ENCODE peak calls at places on chromosome 9, in ten cellular contexts. One of them, this sample, is unnamed.

GRCh38 chr9:91914937-91915336 is 35.1 kb downstream of the ROR2 start:
- DNase-seq in fibroblast of villous mesenchyme: no peak
- DNase-seq in HCT116: no peak
- DNase-seq in adrenal gland: no peak
- DNase-seq in fibroblast of pulmonary artery: no peak
- DNase-seq in PC-9: no peak
- DNase-seq in fibroblast of mammary gland: no peak
- DNase-seq in mucosa of descending colon: no peak
- DNase-seq in HFFc6: no peak
- DNase-seq in B cell: no peak
- DNase-seq in this sample: no peak

GRCh38 chr9:94655739-94656138 is 16.4 kb upstream of the FBP1 start:
- DNase-seq in fibroblast of villous mesenchyme: no peak
- DNase-seq in HCT116: no peak
- DNase-seq in adrenal gland: no peak
- DNase-seq in fibroblast of pulmonary artery: no peak
- DNase-seq in PC-9: no peak
- DNase-seq in fibroblast of mammary gland: no peak
- DNase-seq in mucosa of descending colon: no peak
- DNase-seq in HFFc6: no peak
- DNase-seq in B cell: no peak
- DNase-seq in this sample: no peak

GRCh38 chr9:121498150-121498486 is 1.5 kb downstream of the GGTA1 start:
- DNase-seq in fibroblast of villous mesenchyme: peak
- DNase-seq in HCT116: peak
- DNase-seq in adrenal gland: peak
- DNase-seq in fibroblast of pulmonary artery: peak
- DNase-seq in PC-9: peak
- DNase-seq in fibroblast of mammary gland: peak
- DNase-seq in mucosa of descending colon: peak
- DNase-seq in HFFc6: peak
- DNase-seq in B cell: peak
- DNase-seq in this sample: peak

GRCh38 chr9:28853487-28853886 is 1280.2 kb upstream of the C9orf72 start:
- DNase-seq in fibroblast of villous mesenchyme: no peak
- DNase-seq in HCT116: no peak
- DNase-seq in adrenal gland: no peak
- DNase-seq in fibroblast of pulmonary artery: no peak
- DNase-seq in PC-9: no peak
- DNase-seq in fibroblast of mammary gland: no peak
- DNase-seq in mucosa of descending colon: no peak
- DNase-seq in HFFc6: no peak
- DNase-seq in B cell: no peak
- DNase-seq in this sample: no peak

GRCh38 chr9:26669641-26670040 is 223.0 kb downstream of the CAAP1 start:
- DNase-seq in fibroblast of villous mesenchyme: no peak
- DNase-seq in HCT116: no peak
- DNase-seq in adrenal gland: no peak
- DNase-seq in fibroblast of pulmonary artery: no peak
- DNase-seq in PC-9: no peak
- DNase-seq in fibroblast of mammary gland: no peak
- DNase-seq in mucosa of descending colon: no peak
- DNase-seq in HFFc6: no peak
- DNase-seq in B cell: no peak
- DNase-seq in this sample: no peak

GRCh38 chr9:93297659-93298497 is 113.9 kb downstream of the WNK2 start:
- DNase-seq in fibroblast of villous mesenchyme: no peak
- DNase-seq in HCT116: no peak
- DNase-seq in adrenal gland: no peak
- DNase-seq in fibroblast of pulmonary artery: no peak
- DNase-seq in PC-9: no peak
- DNase-seq in fibroblast of mammary gland: no peak
- DNase-seq in mucosa of descending colon: no peak
- DNase-seq in HFFc6: no peak
- DNase-seq in B cell: no peak
- DNase-seq in this sample: no peak

GRCh38 chr9:6355728-6356127 is 27.6 kb downstream of the TPD52L3 start:
- DNase-seq in fibroblast of villous mesenchyme: peak
- DNase-seq in HCT116: no peak
- DNase-seq in adrenal gland: no peak
- DNase-seq in fibroblast of pulmonary artery: peak
- DNase-seq in PC-9: peak
- DNase-seq in fibroblast of mammary gland: peak
- DNase-seq in mucosa of descending colon: no peak
- DNase-seq in HFFc6: peak
- DNase-seq in B cell: no peak
- DNase-seq in this sample: peak

GRCh38 chr9:27108981-27109541 is at the start of gene TEK:
- DNase-seq in fibroblast of villous mesenchyme: peak
- DNase-seq in HCT116: no peak
- DNase-seq in adrenal gland: no peak
- DNase-seq in fibroblast of pulmonary artery: peak
- DNase-seq in PC-9: no peak
- DNase-seq in fibroblast of mammary gland: peak
- DNase-seq in mucosa of descending colon: no peak
- DNase-seq in HFFc6: no peak
- DNase-seq in B cell: no peak
- DNase-seq in this sample: peak

GRCh38 chr9:101121836-101122399 is 93.4 kb downstream of the PLPPR1 start:
- DNase-seq in fibroblast of villous mesenchyme: no peak
- DNase-seq in HCT116: no peak
- DNase-seq in adrenal gland: no peak
- DNase-seq in fibroblast of pulmonary artery: no peak
- DNase-seq in PC-9: no peak
- DNase-seq in fibroblast of mammary gland: no peak
- DNase-seq in mucosa of descending colon: no peak
- DNase-seq in HFFc6: no peak
- DNase-seq in B cell: no peak
- DNase-seq in this sample: no peak

GRCh38 chr9:2613730-2614271 is 7.8 kb upstream of the VLDLR start:
- DNase-seq in fibroblast of villous mesenchyme: no peak
- DNase-seq in HCT116: no peak
- DNase-seq in adrenal gland: no peak
- DNase-seq in fibroblast of pulmonary artery: no peak
- DNase-seq in PC-9: no peak
- DNase-seq in fibroblast of mammary gland: no peak
- DNase-seq in mucosa of descending colon: no peak
- DNase-seq in HFFc6: no peak
- DNase-seq in B cell: no peak
- DNase-seq in this sample: no peak

GRCh38 chr9:137428841-137429545 is 5.8 kb downstream of the NOXA1 start:
- DNase-seq in fibroblast of villous mesenchyme: no peak
- DNase-seq in HCT116: no peak
- DNase-seq in adrenal gland: no peak
- DNase-seq in fibroblast of pulmonary artery: no peak
- DNase-seq in PC-9: no peak
- DNase-seq in fibroblast of mammary gland: no peak
- DNase-seq in mucosa of descending colon: no peak
- DNase-seq in HFFc6: no peak
- DNase-seq in B cell: no peak
- DNase-seq in this sample: no peak

GRCh38 chr9:95349109-95350038 is 31.9 kb upstream of the FANCC start:
- DNase-seq in fibroblast of villous mesenchyme: no peak
- DNase-seq in HCT116: no peak
- DNase-seq in adrenal gland: no peak
- DNase-seq in fibroblast of pulmonary artery: no peak
- DNase-seq in PC-9: no peak
- DNase-seq in fibroblast of mammary gland: no peak
- DNase-seq in mucosa of descending colon: no peak
- DNase-seq in HFFc6: no peak
- DNase-seq in B cell: no peak
- DNase-seq in this sample: no peak

GRCh38 chr9:3658964-3659363 is 133.2 kb upstream of the RFX3 start:
- DNase-seq in fibroblast of villous mesenchyme: no peak
- DNase-seq in HCT116: no peak
- DNase-seq in adrenal gland: no peak
- DNase-seq in fibroblast of pulmonary artery: no peak
- DNase-seq in PC-9: no peak
- DNase-seq in fibroblast of mammary gland: no peak
- DNase-seq in mucosa of descending colon: no peak
- DNase-seq in HFFc6: no peak
- DNase-seq in B cell: no peak
- DNase-seq in this sample: no peak

GRCh38 chr9:92342825-92343488 is 17.2 kb downstream of the CENPP start:
- DNase-seq in fibroblast of villous mesenchyme: no peak
- DNase-seq in HCT116: no peak
- DNase-seq in adrenal gland: no peak
- DNase-seq in fibroblast of pulmonary artery: peak
- DNase-seq in PC-9: no peak
- DNase-seq in fibroblast of mammary gland: peak
- DNase-seq in mucosa of descending colon: no peak
- DNase-seq in HFFc6: no peak
- DNase-seq in B cell: no peak
- DNase-seq in this sample: peak

GRCh38 chr9:136242908-136243525 is 2.6 kb downstream of the QSOX2 start:
- DNase-seq in fibroblast of villous mesenchyme: no peak
- DNase-seq in HCT116: no peak
- DNase-seq in adrenal gland: no peak
- DNase-seq in fibroblast of pulmonary artery: peak
- DNase-seq in PC-9: no peak
- DNase-seq in fibroblast of mammary gland: no peak
- DNase-seq in mucosa of descending colon: no peak
- DNase-seq in HFFc6: peak
- DNase-seq in B cell: no peak
- DNase-seq in this sample: no peak
- TF ChIP-seq CTCF in fibroblast of villous mesenchyme: no peak
- TF ChIP-seq CTCF in HCT116: no peak
- TF ChIP-seq CTCF in adrenal gland: no peak
- TF ChIP-seq CTCF in fibroblast of pulmonary artery: no peak
- TF ChIP-seq CTCF in PC-9: no peak
- TF ChIP-seq CTCF in fibroblast of mammary gland: no peak
- TF ChIP-seq CTCF in mucosa of descending colon: no peak
- TF ChIP-seq CTCF in HFFc6: peak
- TF ChIP-seq CTCF in B cell: peak
- TF ChIP-seq CTCF in this sample: no peak

DNA sequence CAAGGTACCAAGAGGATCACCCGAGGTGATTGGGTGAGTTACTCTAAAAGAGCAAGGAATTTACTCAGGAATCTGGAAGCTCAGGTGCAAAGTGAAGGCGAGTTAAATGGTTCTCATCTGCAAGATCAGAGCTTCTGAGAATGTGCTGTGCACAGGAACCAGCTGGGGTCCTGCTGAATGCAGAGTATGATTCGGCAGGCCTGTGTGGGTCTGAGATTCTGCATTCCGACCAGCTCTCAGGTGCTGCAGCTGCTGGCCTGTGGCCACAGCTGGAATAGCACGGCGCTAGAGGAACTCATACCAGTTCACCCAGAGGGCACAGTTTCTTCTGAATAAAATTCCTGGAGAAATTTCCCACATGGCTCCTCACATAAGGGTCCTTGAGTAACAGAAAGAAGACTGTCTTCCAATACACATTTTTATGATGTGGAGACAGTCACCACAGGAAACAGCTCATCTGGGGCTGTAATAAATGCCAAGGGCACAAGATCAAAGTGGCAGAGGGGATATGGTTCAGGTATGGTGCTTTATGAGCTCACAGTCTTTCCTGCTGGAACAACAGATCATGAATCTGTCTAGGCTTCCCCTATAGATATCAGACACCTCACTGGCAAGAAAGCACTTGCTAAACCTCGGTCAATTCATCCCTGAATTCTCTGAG is 83.9 kb downstream of the PTPN3 start:
- DNase-seq in fibroblast of villous mesenchyme: no peak
- DNase-seq in HCT116: no peak
- DNase-seq in adrenal gland: no peak
- DNase-seq in fibroblast of pulmonary artery: no peak
- DNase-seq in PC-9: no peak
- DNase-seq in fibroblast of mammary gland: no peak
- DNase-seq in mucosa of descending colon: no peak
- DNase-seq in HFFc6: no peak
- DNase-seq in B cell: no peak
- DNase-seq in this sample: no peak
- TF ChIP-seq CTCF in fibroblast of villous mesenchyme: no peak
- TF ChIP-seq CTCF in HCT116: no peak
- TF ChIP-seq CTCF in adrenal gland: no peak
- TF ChIP-seq CTCF in fibroblast of pulmonary artery: no peak
- TF ChIP-seq CTCF in PC-9: no peak
- TF ChIP-seq CTCF in fibroblast of mammary gland: no peak
- TF ChIP-seq CTCF in mucosa of descending colon: no peak
- TF ChIP-seq CTCF in HFFc6: no peak
- TF ChIP-seq CTCF in B cell: no peak
- TF ChIP-seq CTCF in this sample: no peak

GRCh38 chr9:124860582-124861341 is 995 bp downstream of the RPL35 start:
- DNase-seq in fibroblast of villous mesenchyme: no peak
- DNase-seq in HCT116: no peak
- DNase-seq in adrenal gland: no peak
- DNase-seq in fibroblast of pulmonary artery: no peak
- DNase-seq in PC-9: no peak
- DNase-seq in fibroblast of mammary gland: no peak
- DNase-seq in mucosa of descending colon: no peak
- DNase-seq in HFFc6: no peak
- DNase-seq in B cell: no peak
- DNase-seq in this sample: no peak
- TF ChIP-seq CTCF in fibroblast of villous mesenchyme: no peak
- TF ChIP-seq CTCF in HCT116: no peak
- TF ChIP-seq CTCF in adrenal gland: no peak
- TF ChIP-seq CTCF in fibroblast of pulmonary artery: no peak
- TF ChIP-seq CTCF in PC-9: no peak
- TF ChIP-seq CTCF in fibroblast of mammary gland: no peak
- TF ChIP-seq CTCF in mucosa of descending colon: no peak
- TF ChIP-seq CTCF in HFFc6: no peak
- TF ChIP-seq CTCF in B cell: no peak
- TF ChIP-seq CTCF in this sample: no peak

GRCh38 chr9:113678874-113679273 is 197.2 kb upstream of the ZNF618 start:
- DNase-seq in fibroblast of villous mesenchyme: no peak
- DNase-seq in HCT116: no peak
- DNase-seq in adrenal gland: no peak
- DNase-seq in fibroblast of pulmonary artery: no peak
- DNase-seq in PC-9: no peak
- DNase-seq in fibroblast of mammary gland: no peak
- DNase-seq in mucosa of descending colon: no peak
- DNase-seq in HFFc6: no peak
- DNase-seq in B cell: no peak
- DNase-seq in this sample: no peak

GRCh38 chr9:113687107-113687679 is 188.9 kb upstream of the ZNF618 start:
- DNase-seq in fibroblast of villous mesenchyme: no peak
- DNase-seq in HCT116: no peak
- DNase-seq in adrenal gland: no peak
- DNase-seq in fibroblast of pulmonary artery: no peak
- DNase-seq in PC-9: no peak
- DNase-seq in fibroblast of mammary gland: no peak
- DNase-seq in mucosa of descending colon: no peak
- DNase-seq in HFFc6: no peak
- DNase-seq in B cell: no peak
- DNase-seq in this sample: no peak

GRCh38 chr9:113677569-113677968 is 198.5 kb upstream of the ZNF618 start:
- DNase-seq in fibroblast of villous mesenchyme: no peak
- DNase-seq in HCT116: no peak
- DNase-seq in adrenal gland: no peak
- DNase-seq in fibroblast of pulmonary artery: no peak
- DNase-seq in PC-9: no peak
- DNase-seq in fibroblast of mammary gland: no peak
- DNase-seq in mucosa of descending colon: no peak
- DNase-seq in HFFc6: no peak
- DNase-seq in B cell: no peak
- DNase-seq in this sample: no peak

GRCh38 chr9:113678119-113678861 is 197.8 kb upstream of the ZNF618 start:
- DNase-seq in fibroblast of villous mesenchyme: no peak
- DNase-seq in HCT116: no peak
- DNase-seq in adrenal gland: no peak
- DNase-seq in fibroblast of pulmonary artery: no peak
- DNase-seq in PC-9: no peak
- DNase-seq in fibroblast of mammary gland: no peak
- DNase-seq in mucosa of descending colon: peak
- DNase-seq in HFFc6: no peak
- DNase-seq in B cell: no peak
- DNase-seq in this sample: no peak

GRCh38 chr9:113682297-113682771 is 193.8 kb upstream of the ZNF618 start:
- DNase-seq in fibroblast of villous mesenchyme: peak
- DNase-seq in HCT116: peak
- DNase-seq in adrenal gland: peak
- DNase-seq in fibroblast of pulmonary artery: peak
- DNase-seq in PC-9: no peak
- DNase-seq in fibroblast of mammary gland: peak
- DNase-seq in mucosa of descending colon: peak
- DNase-seq in HFFc6: peak
- DNase-seq in B cell: no peak
- DNase-seq in this sample: peak
- TF ChIP-seq CTCF in fibroblast of villous mesenchyme: peak
- TF ChIP-seq CTCF in HCT116: peak
- TF ChIP-seq CTCF in adrenal gland: peak
- TF ChIP-seq CTCF in fibroblast of pulmonary artery: peak
- TF ChIP-seq CTCF in PC-9: peak
- TF ChIP-seq CTCF in fibroblast of mammary gland: peak
- TF ChIP-seq CTCF in mucosa of descending colon: peak
- TF ChIP-seq CTCF in HFFc6: peak
- TF ChIP-seq CTCF in B cell: peak
- TF ChIP-seq CTCF in this sample: peak

This sample was measured in AG10803.